ENCODE peak calls at places on chromosomes 12 and 14, in ten cellular contexts. One of them, this sample, is unnamed.

GRCh38 chr12:102426599-102427541 is 53.5 kb downstream of the IGF1 start:
- DNase-seq in activated CD4-positive, alpha-beta T cell treated with anti-CD3 and anti-CD28 coated beads, Interleukin-2, amount 50 U/mL, for 48 hours: no peak
- DNase-seq in NCI-H69: no peak
- DNase-seq in OCI-LY7: no peak
- DNase-seq in LoVo: no peak
- DNase-seq in GM12892: no peak
- DNase-seq in C1 segment of cervical spinal cord: no peak
- DNase-seq in head of caudate nucleus: no peak
- DNase-seq in T-cell: no peak
- DNase-seq in HT-29: no peak
- DNase-seq in this sample: no peak

GRCh38 chr14:90519262-90519920 is 122.6 kb downstream of the CALM1 start:
- DNase-seq in C1 segment of cervical spinal cord: no peak
- DNase-seq in OCI-LY7: no peak
- DNase-seq in head of caudate nucleus: no peak
- DNase-seq in LoVo: no peak
- DNase-seq in GM12892: no peak
- DNase-seq in activated CD4-positive, alpha-beta T cell treated with anti-CD3 and anti-CD28 coated beads, Interleukin-2, amount 50 U/mL, for 48 hours: no peak
- DNase-seq in HT-29: peak; percentile 46
- DNase-seq in NCI-H69: peak; percentile 41
- DNase-seq in T-cell: no peak
- DNase-seq in this sample: no peak

GRCh38 chr14:22650960-22651521 is 6.9 kb upstream of the OR6J1 start:
- DNase-seq in head of caudate nucleus: no peak
- DNase-seq in T-cell: no peak
- DNase-seq in C1 segment of cervical spinal cord: no peak
- DNase-seq in OCI-LY7: peak; percentile 47
- DNase-seq in GM12892: no peak
- DNase-seq in activated CD4-positive, alpha-beta T cell treated with anti-CD3 and anti-CD28 coated beads, Interleukin-2, amount 50 U/mL, for 48 hours: no peak
- DNase-seq in NCI-H69: no peak
- DNase-seq in HT-29: no peak
- DNase-seq in LoVo: no peak
- DNase-seq in this sample: no peak

GRCh38 chr12:80770958-80771357 is 54.2 kb downstream of the MYF5 start:
- DNase-seq in C1 segment of cervical spinal cord: no peak
- DNase-seq in head of caudate nucleus: no peak
- DNase-seq in activated CD4-positive, alpha-beta T cell treated with anti-CD3 and anti-CD28 coated beads, Interleukin-2, amount 50 U/mL, for 48 hours: no peak
- DNase-seq in NCI-H69: no peak
- DNase-seq in HT-29: no peak
- DNase-seq in OCI-LY7: no peak
- DNase-seq in GM12892: no peak
- DNase-seq in T-cell: no peak
- DNase-seq in LoVo: no peak
- DNase-seq in this sample: no peak

GRCh38 chr12:107163413-107163812 is 70.1 kb upstream of the CRY1 start:
- DNase-seq in GM12892: no peak
- DNase-seq in C1 segment of cervical spinal cord: no peak
- DNase-seq in activated CD4-positive, alpha-beta T cell treated with anti-CD3 and anti-CD28 coated beads, Interleukin-2, amount 50 U/mL, for 48 hours: no peak
- DNase-seq in OCI-LY7: no peak
- DNase-seq in T-cell: no peak
- DNase-seq in head of caudate nucleus: no peak
- DNase-seq in HT-29: no peak
- DNase-seq in NCI-H69: no peak
- DNase-seq in LoVo: no peak
- DNase-seq in this sample: no peak

GRCh38 chr12:122399592-122400373 is 22.7 kb downstream of the CLIP1 start:
- DNase-seq in NCI-H69: peak; percentile 80
- DNase-seq in HT-29: peak; percentile 88
- DNase-seq in activated CD4-positive, alpha-beta T cell treated with anti-CD3 and anti-CD28 coated beads, Interleukin-2, amount 50 U/mL, for 48 hours: peak; percentile 53
- DNase-seq in C1 segment of cervical spinal cord: peak; percentile 10
- DNase-seq in head of caudate nucleus: peak; percentile 43
- DNase-seq in OCI-LY7: peak; percentile 84
- DNase-seq in T-cell: peak; percentile 40
- DNase-seq in GM12892: no peak
- DNase-seq in LoVo: peak; percentile 72
- DNase-seq in this sample: no peak

GRCh38 chr14:44494125-44494524 is 13.0 kb downstream of the FSCB start:
- DNase-seq in GM12892: no peak
- DNase-seq in NCI-H69: peak; percentile 64
- DNase-seq in HT-29: no peak
- DNase-seq in activated CD4-positive, alpha-beta T cell treated with anti-CD3 and anti-CD28 coated beads, Interleukin-2, amount 50 U/mL, for 48 hours: no peak
- DNase-seq in T-cell: no peak
- DNase-seq in head of caudate nucleus: no peak
- DNase-seq in OCI-LY7: no peak
- DNase-seq in C1 segment of cervical spinal cord: no peak
- DNase-seq in LoVo: no peak
- DNase-seq in this sample: no peak

GRCh38 chr12:29754235-29755189 is 29.2 kb downstream of the TMTC1 start:
- DNase-seq in head of caudate nucleus: no peak
- DNase-seq in NCI-H69: no peak
- DNase-seq in OCI-LY7: no peak
- DNase-seq in LoVo: no peak
- DNase-seq in C1 segment of cervical spinal cord: no peak
- DNase-seq in GM12892: no peak
- DNase-seq in HT-29: no peak
- DNase-seq in T-cell: no peak
- DNase-seq in activated CD4-positive, alpha-beta T cell treated with anti-CD3 and anti-CD28 coated beads, Interleukin-2, amount 50 U/mL, for 48 hours: no peak
- DNase-seq in this sample: no peak

GRCh38 chr14:92949496-92950192 is 26.7 kb downstream of the CHGA start:
- DNase-seq in activated CD4-positive, alpha-beta T cell treated with anti-CD3 and anti-CD28 coated beads, Interleukin-2, amount 50 U/mL, for 48 hours: no peak
- DNase-seq in GM12892: no peak
- DNase-seq in T-cell: no peak
- DNase-seq in NCI-H69: no peak
- DNase-seq in head of caudate nucleus: no peak
- DNase-seq in HT-29: no peak
- DNase-seq in C1 segment of cervical spinal cord: no peak
- DNase-seq in LoVo: no peak
- DNase-seq in OCI-LY7: no peak
- DNase-seq in this sample: no peak

GRCh38 chr14:61478971-61479473 is 157.6 kb downstream of the PRKCH start:
- DNase-seq in OCI-LY7: peak; percentile 80
- DNase-seq in head of caudate nucleus: no peak
- DNase-seq in HT-29: no peak
- DNase-seq in NCI-H69: no peak
- DNase-seq in LoVo: no peak
- DNase-seq in C1 segment of cervical spinal cord: no peak
- DNase-seq in T-cell: no peak
- DNase-seq in GM12892: no peak
- DNase-seq in activated CD4-positive, alpha-beta T cell treated with anti-CD3 and anti-CD28 coated beads, Interleukin-2, amount 50 U/mL, for 48 hours: peak; percentile 48
- DNase-seq in this sample: no peak

GRCh38 chr12:22250762-22251161 is 83.7 kb downstream of the ST8SIA1 start:
- DNase-seq in T-cell: no peak
- DNase-seq in activated CD4-positive, alpha-beta T cell treated with anti-CD3 and anti-CD28 coated beads, Interleukin-2, amount 50 U/mL, for 48 hours: no peak
- DNase-seq in HT-29: no peak
- DNase-seq in head of caudate nucleus: no peak
- DNase-seq in GM12892: no peak
- DNase-seq in C1 segment of cervical spinal cord: no peak
- DNase-seq in LoVo: no peak
- DNase-seq in OCI-LY7: no peak
- DNase-seq in NCI-H69: no peak
- DNase-seq in this sample: no peak

GRCh38 chr12:59055204-59055839 is 135.0 kb upstream of the LRIG3 start:
- DNase-seq in NCI-H69: peak; percentile 71
- DNase-seq in activated CD4-positive, alpha-beta T cell treated with anti-CD3 and anti-CD28 coated beads, Interleukin-2, amount 50 U/mL, for 48 hours: no peak
- DNase-seq in HT-29: peak; percentile 81
- DNase-seq in LoVo: peak; percentile 91
- DNase-seq in OCI-LY7: no peak
- DNase-seq in T-cell: no peak
- DNase-seq in head of caudate nucleus: no peak
- DNase-seq in C1 segment of cervical spinal cord: no peak
- DNase-seq in GM12892: no peak
- DNase-seq in this sample: no peak

GRCh38 chr14:51095854-51096823 is 1.2 kb upstream of the TRIM9 start:
- DNase-seq in activated CD4-positive, alpha-beta T cell treated with anti-CD3 and anti-CD28 coated beads, Interleukin-2, amount 50 U/mL, for 48 hours: peak; percentile 5
- DNase-seq in LoVo: no peak
- DNase-seq in C1 segment of cervical spinal cord: peak; percentile 61
- DNase-seq in NCI-H69: peak; percentile 92
- DNase-seq in OCI-LY7: no peak
- DNase-seq in T-cell: peak; percentile 3
- DNase-seq in GM12892: no peak
- DNase-seq in head of caudate nucleus: peak; percentile 59
- DNase-seq in HT-29: no peak
- DNase-seq in this sample: no peak

GRCh38 chr12:5114436-5114835 is 70.8 kb downstream of the KCNA5 start:
- DNase-seq in T-cell: no peak
- DNase-seq in OCI-LY7: no peak
- DNase-seq in head of caudate nucleus: no peak
- DNase-seq in NCI-H69: no peak
- DNase-seq in HT-29: no peak
- DNase-seq in C1 segment of cervical spinal cord: no peak
- DNase-seq in LoVo: no peak
- DNase-seq in activated CD4-positive, alpha-beta T cell treated with anti-CD3 and anti-CD28 coated beads, Interleukin-2, amount 50 U/mL, for 48 hours: no peak
- DNase-seq in GM12892: no peak
- DNase-seq in this sample: no peak

GRCh38 chr14:32841698-32842097 is 97.0 kb upstream of the NPAS3 start:
- DNase-seq in HT-29: no peak
- DNase-seq in C1 segment of cervical spinal cord: no peak
- DNase-seq in OCI-LY7: no peak
- DNase-seq in activated CD4-positive, alpha-beta T cell treated with anti-CD3 and anti-CD28 coated beads, Interleukin-2, amount 50 U/mL, for 48 hours: no peak
- DNase-seq in T-cell: no peak
- DNase-seq in GM12892: no peak
- DNase-seq in NCI-H69: no peak
- DNase-seq in head of caudate nucleus: no peak
- DNase-seq in LoVo: no peak
- DNase-seq in this sample: no peak

GRCh38 chr12:114918535-114919233 is 234.7 kb upstream of the TBX3 start:
- DNase-seq in GM12892: no peak
- DNase-seq in LoVo: peak; percentile 84
- DNase-seq in C1 segment of cervical spinal cord: no peak
- DNase-seq in OCI-LY7: no peak
- DNase-seq in head of caudate nucleus: no peak
- DNase-seq in T-cell: no peak
- DNase-seq in HT-29: no peak
- DNase-seq in activated CD4-positive, alpha-beta T cell treated with anti-CD3 and anti-CD28 coated beads, Interleukin-2, amount 50 U/mL, for 48 hours: no peak
- DNase-seq in NCI-H69: no peak
- DNase-seq in this sample: no peak

GRCh38 chr14:68528031-68528687 is 264.7 kb downstream of the ZFP36L1 start:
- DNase-seq in LoVo: no peak
- DNase-seq in NCI-H69: no peak
- DNase-seq in GM12892: no peak
- DNase-seq in HT-29: no peak
- DNase-seq in OCI-LY7: no peak
- DNase-seq in T-cell: no peak
- DNase-seq in activated CD4-positive, alpha-beta T cell treated with anti-CD3 and anti-CD28 coated beads, Interleukin-2, amount 50 U/mL, for 48 hours: no peak
- DNase-seq in head of caudate nucleus: no peak
- DNase-seq in C1 segment of cervical spinal cord: no peak
- DNase-seq in this sample: no peak

GRCh38 chr14:54211562-54212308 is 185.1 kb upstream of the CDKN3 start:
- DNase-seq in T-cell: no peak
- DNase-seq in activated CD4-positive, alpha-beta T cell treated with anti-CD3 and anti-CD28 coated beads, Interleukin-2, amount 50 U/mL, for 48 hours: no peak
- DNase-seq in OCI-LY7: no peak
- DNase-seq in C1 segment of cervical spinal cord: no peak
- DNase-seq in GM12892: no peak
- DNase-seq in LoVo: peak; percentile 77
- DNase-seq in HT-29: no peak
- DNase-seq in NCI-H69: no peak
- DNase-seq in head of caudate nucleus: no peak
- DNase-seq in this sample: no peak

GRCh38 chr12:100348657-100349454 is 8.0 kb upstream of the SLC17A8 start:
- DNase-seq in T-cell: no peak
- DNase-seq in HT-29: peak; percentile 62
- DNase-seq in C1 segment of cervical spinal cord: no peak
- DNase-seq in activated CD4-positive, alpha-beta T cell treated with anti-CD3 and anti-CD28 coated beads, Interleukin-2, amount 50 U/mL, for 48 hours: no peak
- DNase-seq in OCI-LY7: peak; percentile 33
- DNase-seq in LoVo: peak; percentile 40
- DNase-seq in head of caudate nucleus: no peak
- DNase-seq in NCI-H69: peak; percentile 73
- DNase-seq in GM12892: no peak
- DNase-seq in this sample: no peak

GRCh38 chr14:51823706-51824105 is 36.7 kb upstream of the GNG2 start:
- DNase-seq in OCI-LY7: no peak
- DNase-seq in activated CD4-positive, alpha-beta T cell treated with anti-CD3 and anti-CD28 coated beads, Interleukin-2, amount 50 U/mL, for 48 hours: no peak
- DNase-seq in GM12892: no peak
- DNase-seq in head of caudate nucleus: no peak
- DNase-seq in HT-29: no peak
- DNase-seq in NCI-H69: peak; percentile 19
- DNase-seq in C1 segment of cervical spinal cord: no peak
- DNase-seq in LoVo: peak; percentile 50
- DNase-seq in T-cell: no peak
- DNase-seq in this sample: no peak

GRCh38 chr12:67415473-67415872 is 146.3 kb downstream of the CAND1 start:
- DNase-seq in head of caudate nucleus: peak; percentile 36
- DNase-seq in T-cell: no peak
- DNase-seq in OCI-LY7: peak; percentile 35
- DNase-seq in NCI-H69: peak; percentile 75
- DNase-seq in HT-29: peak; percentile 63
- DNase-seq in activated CD4-positive, alpha-beta T cell treated with anti-CD3 and anti-CD28 coated beads, Interleukin-2, amount 50 U/mL, for 48 hours: no peak
- DNase-seq in C1 segment of cervical spinal cord: no peak
- DNase-seq in LoVo: no peak
- DNase-seq in GM12892: no peak
- DNase-seq in this sample: no peak

GRCh38 chr12:70393787-70394519 is 27.9 kb downstream of the KCNMB4 start:
- DNase-seq in NCI-H69: no peak
- DNase-seq in HT-29: no peak
- DNase-seq in C1 segment of cervical spinal cord: no peak
- DNase-seq in OCI-LY7: no peak
- DNase-seq in activated CD4-positive, alpha-beta T cell treated with anti-CD3 and anti-CD28 coated beads, Interleukin-2, amount 50 U/mL, for 48 hours: no peak
- DNase-seq in LoVo: no peak
- DNase-seq in T-cell: no peak
- DNase-seq in head of caudate nucleus: no peak
- DNase-seq in GM12892: no peak
- DNase-seq in this sample: no peak

GRCh38 chr12:54374555-54375257 is 9.8 kb downstream of the ZNF385A start:
- DNase-seq in head of caudate nucleus: no peak
- DNase-seq in OCI-LY7: no peak
- DNase-seq in HT-29: no peak
- DNase-seq in NCI-H69: peak; percentile 94
- DNase-seq in activated CD4-positive, alpha-beta T cell treated with anti-CD3 and anti-CD28 coated beads, Interleukin-2, amount 50 U/mL, for 48 hours: no peak
- DNase-seq in LoVo: no peak
- DNase-seq in GM12892: no peak
- DNase-seq in C1 segment of cervical spinal cord: no peak
- DNase-seq in T-cell: no peak
- DNase-seq in this sample: no peak

This sample was measured in chondrocyte.